ENCODE peak calls at places on chromosomes 3 and 15, in eight cellular contexts. One of them, this sample, is unnamed.

GRCh38 chr15:90660195-90660995 is 56.8 kb upstream of the BLM start:
- DNase-seq in epithelial cell of esophagus: peak
- DNase-seq in hepatocyte: peak
- DNase-seq in PC-3: peak
- DNase-seq in foreskin fibroblast: peak
- DNase-seq in stomach: peak
- DNase-seq in GM10248: peak
- DNase-seq in lower lobe of right lung: peak
- DNase-seq in this sample: peak

GRCh38 chr3:170802164-170803151 is 67.5 kb downstream of the RPL22L1 start:
- DNase-seq in stomach: no peak
- DNase-seq in GM10248: no peak
- DNase-seq in lower lobe of right lung: no peak
- DNase-seq in PC-3: peak
- DNase-seq in epithelial cell of esophagus: peak
- DNase-seq in hepatocyte: peak
- DNase-seq in foreskin fibroblast: peak
- DNase-seq in this sample: peak

GRCh38 chr15:91516866-91517265 is 336.6 kb upstream of the SLCO3A1 start:
- DNase-seq in lower lobe of right lung: no peak
- DNase-seq in epithelial cell of esophagus: no peak
- DNase-seq in stomach: no peak
- DNase-seq in hepatocyte: no peak
- DNase-seq in GM10248: no peak
- DNase-seq in foreskin fibroblast: no peak
- DNase-seq in PC-3: no peak
- DNase-seq in this sample: no peak

GRCh38 chr3:108124337-108125150 is 33.7 kb upstream of the CD47 start:
- DNase-seq in foreskin fibroblast: no peak
- DNase-seq in lower lobe of right lung: no peak
- DNase-seq in hepatocyte: no peak
- DNase-seq in stomach: no peak
- DNase-seq in GM10248: peak
- DNase-seq in PC-3: no peak
- DNase-seq in epithelial cell of esophagus: no peak
- DNase-seq in this sample: no peak

GRCh38 chr3:58005662-58006061 is 2.6 kb upstream of the FLNB start:
- DNase-seq in PC-3: peak
- DNase-seq in stomach: no peak
- DNase-seq in GM10248: no peak
- DNase-seq in foreskin fibroblast: peak
- DNase-seq in hepatocyte: peak
- DNase-seq in lower lobe of right lung: no peak
- DNase-seq in epithelial cell of esophagus: peak
- DNase-seq in this sample: peak

GRCh38 chr3:106247902-106248684 is 379.3 kb upstream of the CBLB start:
- DNase-seq in foreskin fibroblast: peak
- DNase-seq in PC-3: no peak
- DNase-seq in hepatocyte: no peak
- DNase-seq in lower lobe of right lung: no peak
- DNase-seq in stomach: no peak
- DNase-seq in epithelial cell of esophagus: no peak
- DNase-seq in GM10248: no peak
- DNase-seq in this sample: no peak

GRCh38 chr3:15500107-15500724 is 21.3 kb downstream of the COLQ start:
- DNase-seq in epithelial cell of esophagus: no peak
- DNase-seq in foreskin fibroblast: no peak
- DNase-seq in GM10248: peak
- DNase-seq in PC-3: no peak
- DNase-seq in hepatocyte: no peak
- DNase-seq in lower lobe of right lung: no peak
- DNase-seq in stomach: no peak
- DNase-seq in this sample: no peak

GRCh38 chr15:75149911-75150709 is 51.6 kb upstream of the C15orf39 start:
- DNase-seq in hepatocyte: no peak
- DNase-seq in lower lobe of right lung: no peak
- DNase-seq in GM10248: no peak
- DNase-seq in epithelial cell of esophagus: peak
- DNase-seq in stomach: no peak
- DNase-seq in foreskin fibroblast: peak
- DNase-seq in PC-3: peak
- DNase-seq in this sample: peak

GRCh38 chr3:131591394-131591990 is 88.7 kb upstream of the MRPL3 start:
- DNase-seq in foreskin fibroblast: peak
- DNase-seq in hepatocyte: peak
- DNase-seq in stomach: no peak
- DNase-seq in PC-3: peak
- DNase-seq in epithelial cell of esophagus: peak
- DNase-seq in lower lobe of right lung: no peak
- DNase-seq in GM10248: no peak
- DNase-seq in this sample: peak

GRCh38 chr3:133158686-133159085 is 120.5 kb downstream of the TMEM108 start:
- DNase-seq in foreskin fibroblast: no peak
- DNase-seq in hepatocyte: no peak
- DNase-seq in PC-3: no peak
- DNase-seq in epithelial cell of esophagus: no peak
- DNase-seq in stomach: no peak
- DNase-seq in lower lobe of right lung: no peak
- DNase-seq in GM10248: no peak
- DNase-seq in this sample: no peak

GRCh38 chr3:10173926-10174435 is 9.3 kb downstream of the IRAK2 start:
- DNase-seq in foreskin fibroblast: peak
- DNase-seq in GM10248: peak
- DNase-seq in epithelial cell of esophagus: peak
- DNase-seq in stomach: peak
- DNase-seq in lower lobe of right lung: peak
- DNase-seq in hepatocyte: peak
- DNase-seq in PC-3: peak
- DNase-seq in this sample: peak

GRCh38 chr15:37362414-37362813 is 262.1 kb upstream of the MEIS2 start:
- DNase-seq in epithelial cell of esophagus: no peak
- DNase-seq in lower lobe of right lung: no peak
- DNase-seq in hepatocyte: no peak
- DNase-seq in foreskin fibroblast: no peak
- DNase-seq in stomach: no peak
- DNase-seq in PC-3: no peak
- DNase-seq in GM10248: no peak
- DNase-seq in this sample: no peak

GRCh38 chr3:77081240-77081661 is 41.4 kb downstream of the ROBO2 start:
- DNase-seq in lower lobe of right lung: no peak
- DNase-seq in foreskin fibroblast: peak
- DNase-seq in epithelial cell of esophagus: peak
- DNase-seq in GM10248: no peak
- DNase-seq in hepatocyte: peak
- DNase-seq in stomach: no peak
- DNase-seq in PC-3: peak
- DNase-seq in this sample: no peak

GRCh38 chr15:60070838-60071493 is 66.9 kb downstream of the FOXB1 start:
- DNase-seq in epithelial cell of esophagus: peak
- DNase-seq in GM10248: no peak
- DNase-seq in PC-3: peak
- DNase-seq in hepatocyte: no peak
- DNase-seq in lower lobe of right lung: no peak
- DNase-seq in stomach: no peak
- DNase-seq in foreskin fibroblast: peak
- DNase-seq in this sample: peak

GRCh38 chr3:127865941-127866340 is 43.6 kb upstream of the MGLL start:
- DNase-seq in epithelial cell of esophagus: peak
- DNase-seq in lower lobe of right lung: no peak
- DNase-seq in foreskin fibroblast: peak
- DNase-seq in stomach: no peak
- DNase-seq in hepatocyte: peak
- DNase-seq in GM10248: no peak
- DNase-seq in PC-3: peak
- DNase-seq in this sample: peak
- TF ChIP-seq CTCF in epithelial cell of esophagus: no peak
- TF ChIP-seq CTCF in lower lobe of right lung: no peak
- TF ChIP-seq CTCF in foreskin fibroblast: no peak
- TF ChIP-seq CTCF in stomach: no peak
- TF ChIP-seq CTCF in hepatocyte: no peak
- TF ChIP-seq CTCF in GM10248: no peak
- TF ChIP-seq CTCF in PC-3: peak
- TF ChIP-seq CTCF in this sample: peak

DNA sequence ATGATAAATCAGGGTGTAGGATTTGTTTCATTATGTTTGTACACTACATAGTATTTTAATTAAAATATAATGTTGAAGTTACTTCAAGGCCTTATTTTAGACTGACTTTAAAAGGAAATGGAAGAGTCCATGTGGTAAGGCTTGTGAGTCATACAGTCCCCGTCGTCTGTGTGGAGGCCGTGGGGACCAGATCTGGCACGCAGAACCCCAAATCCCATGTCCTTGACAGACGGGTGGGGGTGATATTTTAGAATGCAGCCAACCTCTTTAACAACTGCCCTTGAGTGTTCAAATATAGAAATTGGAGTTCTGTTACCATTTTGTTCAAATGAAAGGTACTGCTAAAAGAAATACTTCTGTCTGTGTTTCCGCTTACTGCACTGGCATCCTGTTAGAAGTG is 35.8 kb downstream of the ABHD17C start:
- DNase-seq in stomach: no peak
- DNase-seq in foreskin fibroblast: no peak
- DNase-seq in PC-3: no peak
- DNase-seq in hepatocyte: no peak
- DNase-seq in lower lobe of right lung: no peak
- DNase-seq in GM10248: no peak
- DNase-seq in epithelial cell of esophagus: no peak
- DNase-seq in this sample: no peak
- TF ChIP-seq CTCF in stomach: no peak
- TF ChIP-seq CTCF in foreskin fibroblast: no peak
- TF ChIP-seq CTCF in PC-3: no peak
- TF ChIP-seq CTCF in hepatocyte: no peak
- TF ChIP-seq CTCF in lower lobe of right lung: no peak
- TF ChIP-seq CTCF in GM10248: no peak
- TF ChIP-seq CTCF in epithelial cell of esophagus: no peak
- TF ChIP-seq CTCF in this sample: no peak

GRCh38 chr3:22858486-22858885 is 344.6 kb upstream of the UBE2E2 start:
- DNase-seq in foreskin fibroblast: no peak
- DNase-seq in PC-3: no peak
- DNase-seq in lower lobe of right lung: no peak
- DNase-seq in epithelial cell of esophagus: no peak
- DNase-seq in stomach: no peak
- DNase-seq in GM10248: no peak
- DNase-seq in hepatocyte: no peak
- DNase-seq in this sample: no peak

GRCh38 chr3:22859618-22860017 is 343.5 kb upstream of the UBE2E2 start:
- DNase-seq in epithelial cell of esophagus: no peak
- DNase-seq in PC-3: peak
- DNase-seq in lower lobe of right lung: no peak
- DNase-seq in GM10248: no peak
- DNase-seq in stomach: no peak
- DNase-seq in hepatocyte: no peak
- DNase-seq in foreskin fibroblast: no peak
- DNase-seq in this sample: no peak

GRCh38 chr3:22861426-22861825 is 341.7 kb upstream of the UBE2E2 start:
- DNase-seq in stomach: no peak
- DNase-seq in lower lobe of right lung: no peak
- DNase-seq in epithelial cell of esophagus: peak
- DNase-seq in PC-3: peak
- DNase-seq in hepatocyte: no peak
- DNase-seq in GM10248: no peak
- DNase-seq in foreskin fibroblast: no peak
- DNase-seq in this sample: no peak

DNA sequence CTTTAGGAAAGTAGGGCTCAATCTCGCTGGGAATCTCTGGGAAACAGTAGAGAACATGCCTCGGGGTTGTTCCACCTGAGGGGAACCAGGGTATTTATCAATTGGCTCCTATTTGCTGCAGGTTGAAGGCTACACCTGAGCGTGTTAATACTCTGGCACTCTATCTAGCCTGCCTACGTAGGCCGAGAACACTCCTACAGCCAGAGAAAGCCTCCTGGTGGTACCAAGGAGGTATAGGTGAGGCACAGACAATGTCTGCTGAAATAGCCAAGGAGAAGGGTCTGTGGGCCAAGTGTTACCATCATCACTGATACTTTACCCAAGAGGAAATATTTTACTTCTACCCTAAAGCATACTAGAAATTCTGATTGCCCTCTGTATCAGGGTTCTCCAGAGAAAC is 341.0 kb upstream of the UBE2E2 start:
- DNase-seq in GM10248: no peak
- DNase-seq in hepatocyte: no peak
- DNase-seq in epithelial cell of esophagus: no peak
- DNase-seq in stomach: no peak
- DNase-seq in PC-3: no peak
- DNase-seq in lower lobe of right lung: no peak
- DNase-seq in foreskin fibroblast: no peak
- DNase-seq in this sample: no peak
- TF ChIP-seq CTCF in GM10248: no peak
- TF ChIP-seq CTCF in hepatocyte: no peak
- TF ChIP-seq CTCF in epithelial cell of esophagus: no peak
- TF ChIP-seq CTCF in stomach: no peak
- TF ChIP-seq CTCF in PC-3: peak
- TF ChIP-seq CTCF in lower lobe of right lung: no peak
- TF ChIP-seq CTCF in foreskin fibroblast: no peak
- TF ChIP-seq CTCF in this sample: no peak

GRCh38 chr15:88331291-88331690 is 74.8 kb upstream of the NTRK3 start:
- DNase-seq in GM10248: peak
- DNase-seq in epithelial cell of esophagus: peak
- DNase-seq in foreskin fibroblast: no peak
- DNase-seq in PC-3: peak
- DNase-seq in stomach: no peak
- DNase-seq in hepatocyte: peak
- DNase-seq in lower lobe of right lung: peak
- DNase-seq in this sample: no peak
- TF ChIP-seq CTCF in GM10248: peak
- TF ChIP-seq CTCF in epithelial cell of esophagus: peak
- TF ChIP-seq CTCF in foreskin fibroblast: peak
- TF ChIP-seq CTCF in PC-3: peak
- TF ChIP-seq CTCF in stomach: no peak
- TF ChIP-seq CTCF in hepatocyte: peak
- TF ChIP-seq CTCF in lower lobe of right lung: peak
- TF ChIP-seq CTCF in this sample: peak

GRCh38 chr3:83477563-83477962 is 1481.2 kb upstream of the CADM2 start:
- DNase-seq in hepatocyte: no peak
- DNase-seq in lower lobe of right lung: no peak
- DNase-seq in foreskin fibroblast: no peak
- DNase-seq in epithelial cell of esophagus: no peak
- DNase-seq in PC-3: no peak
- DNase-seq in GM10248: no peak
- DNase-seq in stomach: no peak
- DNase-seq in this sample: no peak
- TF ChIP-seq CTCF in hepatocyte: no peak
- TF ChIP-seq CTCF in lower lobe of right lung: no peak
- TF ChIP-seq CTCF in foreskin fibroblast: no peak
- TF ChIP-seq CTCF in epithelial cell of esophagus: no peak
- TF ChIP-seq CTCF in PC-3: no peak
- TF ChIP-seq CTCF in GM10248: no peak
- TF ChIP-seq CTCF in stomach: no peak
- TF ChIP-seq CTCF in this sample: no peak

This sample was measured in HFFc6.